ENCODE peak calls at places on chromosomes 6 and 20, in four cellular contexts. J is neural progenitor cell, M is tibial artery, C is HEK293T. W is an unnamed sample.

GRCh38 chr6:146282837-146283236 is 254.0 kb downstream of the GRM1 start:
- DNase-seq in C (no peak), M (no peak), J (no peak), W (no peak)

GRCh38 chr6:34391023-34391485 is 1.4 kb downstream of the NUDT3 start:
- DNase-seq in J (no peak), M (peak; percentile 79), C (peak; percentile 32), W (no peak)

GRCh38 chr6:158573542-158573931 is 13.6 kb downstream of the TMEM181 start:
- DNase-seq in C (no peak), M (no peak), J (no peak), W (no peak)

GRCh38 chr6:11431455-11431937 is 106.1 kb upstream of the TMEM170B start:
- DNase-seq in J (no peak), M (no peak), C (no peak), W (no peak)

GRCh38 chr6:31094389-31094881 is 17.9 kb downstream of the C6orf15 start:
- DNase-seq in M (no peak), J (no peak), C (no peak), W (no peak)

GRCh38 chr6:144013486-144013909 is 5.4 kb upstream of the PLAGL1 start:
- DNase-seq in J (peak; percentile 90), C (peak; percentile 82), M (peak; percentile 57), W (peak; percentile 54)

GRCh38 chr6:148002067-148002466 is 340.6 kb upstream of the SASH1 start:
- DNase-seq in C (no peak), M (no peak), J (no peak), W (no peak)

GRCh38 chr6:164861964-164862363 is 447.4 kb downstream of the C6orf118 start:
- DNase-seq in C (no peak), M (no peak), J (no peak), W (no peak)

GRCh38 chr6:44068607-44069296 is 58.5 kb downstream of the MRPL14 start:
- DNase-seq in J (peak; percentile 41), C (peak; percentile 42), M (no peak), W (no peak)

GRCh38 chr6:157761331-157761921 is 61.6 kb upstream of the SNX9 start:
- DNase-seq in M (no peak), J (no peak), C (no peak), W (no peak)

GRCh38 chr20:54194724-54195438 is 13.0 kb upstream of the PFDN4 start:
- DNase-seq in J (no peak), C (no peak), M (no peak), W (no peak)

GRCh38 chr6:151022492-151022891 is 157.0 kb downstream of the MTHFD1L start:
- DNase-seq in J (peak; percentile 29), M (no peak), C (no peak), W (no peak)

GRCh38 chr6:124967444-124967843 is 5.2 kb downstream of the RNF217 start:
- DNase-seq in C (no peak), J (no peak), M (no peak), W (no peak)

GRCh38 chr6:80280258-80281010 is 174.0 kb downstream of the BCKDHB start:
- DNase-seq in C (no peak), J (no peak), M (no peak), W (no peak)

GRCh38 chr20:62685781-62686555 is 22.7 kb upstream of the NTSR1 start:
- DNase-seq in M (peak; percentile 65), J (peak; percentile 61), C (no peak), W (no peak)

GRCh38 chr6:2072450-2072849 is 173.0 kb downstream of the GMDS start:
- DNase-seq in J (no peak), C (no peak), M (no peak), W (no peak)

GRCh38 chr6:141212296-141212695 is 920.4 kb upstream of the GJE1 start:
- DNase-seq in C (no peak), J (no peak), M (no peak), W (no peak)